ENCODE peak calls at places on chromosomes 1 and 21, in seven cellular contexts. L is sigmoid colon, M is upper lobe of left lung, C is spleen, U is HCT116, S is GM23338, X is vagina. F is an unnamed sample. For H3K4me1, the result is how much of the 10 kb centered on the place peaks cover.

GRCh38 chr1:5707566-5708178 is 284.6 kb downstream of the NPHP4 start:
- DNase-seq in U (peak), S (no peak), M (no peak), L (peak), X (no peak), C (no peak), F (no peak)

GRCh38 chr1:204410764-204411450 is 710 bp downstream of the PPP1R15B start:
- DNase-seq in M (peak), X (no peak), S (peak), C (no peak), U (no peak), L (peak), F (peak)

GRCh38 chr1:198157847-198158765 is 1.3 kb downstream of the NEK7 start:
- DNase-seq in L (no peak), U (no peak), X (no peak), S (peak), C (no peak), M (no peak), F (peak)

GRCh38 chr1:244337839-244338238 is 113.9 kb downstream of the ADSS2 start:
- DNase-seq in L (no peak), S (no peak), C (no peak), U (no peak), M (no peak), X (peak), F (no peak)

GRCh38 chr1:26787381-26787705 is 407 bp upstream of the PIGV start:
- DNase-seq in M (peak), U (no peak), C (no peak), L (no peak), X (no peak), S (no peak), F (peak)

GRCh38 chr1:104780470-104781078 is 1030.9 kb downstream of the AMY1C start:
- DNase-seq in L (no peak), C (no peak), M (no peak), U (no peak), X (no peak), S (peak), F (no peak)

GRCh38 chr1:160209656-160210046 is 4.5 kb downstream of the PEA15 start:
- DNase-seq in M (no peak), S (peak), U (no peak), L (no peak), C (no peak), X (no peak), F (no peak)

GRCh38 chr1:103250441-103250861 is 142.1 kb upstream of the COL11A1 start:
- DNase-seq in X (no peak), L (no peak), U (peak), S (peak), C (no peak), M (no peak), F (no peak)

GRCh38 chr1:77290576-77290975 is 8.8 kb downstream of the AK5 start:
- DNase-seq in U (no peak), X (no peak), S (no peak), M (no peak), L (no peak), C (no peak), F (no peak)

GRCh38 chr1:12502300-12503109 is 115.5 kb downstream of the DHRS3 start:
- DNase-seq in C (no peak), X (no peak), M (no peak), S (no peak), U (no peak), L (no peak), F (no peak)

GRCh38 chr1:167926486-167926997 is 9.9 kb upstream of the DCAF6 start:
- DNase-seq in S (peak), U (no peak), C (no peak), X (no peak), M (no peak), L (no peak), F (peak)

GRCh38 chr21:46100426-46100825 is 2.5 kb downstream of the COL6A2 start:
- DNase-seq in M (no peak), X (peak), S (no peak), C (no peak), L (peak), U (no peak), F (peak)

GRCh38 chr1:110393691-110394564 is 3.1 kb upstream of the SLC16A4 start:
- DNase-seq in U (no peak), M (no peak), C (no peak), L (no peak), X (no peak), S (no peak), F (peak)

GRCh38 chr1:48103495-48103894 is 106.3 kb upstream of the TRABD2B start:
- DNase-seq in C (no peak), M (no peak), L (no peak), S (no peak), X (no peak), U (no peak), F (no peak)

GRCh38 chr1:186178426-186179043 is 196.5 kb downstream of the TPR start:
- DNase-seq in U (no peak), L (no peak), M (no peak), S (no peak), X (no peak), C (no peak), F (no peak)

GRCh38 chr1:223720987-223721591 is 8.8 kb downstream of the CAPN2 start:
- DNase-seq in U (no peak), M (peak), X (no peak), C (no peak), S (no peak), L (no peak), F (peak)

GRCh38 chr1:175493321-175493998 is 249.9 kb downstream of the TNR start:
- DNase-seq in X (no peak), L (no peak), C (no peak), M (no peak), U (no peak), S (peak), F (no peak)

GRCh38 chr1:15277370-15277769 is 30.3 kb downstream of the FHAD1 start:
- DNase-seq in M (no peak), U (no peak), C (peak), L (no peak), X (peak), S (no peak), F (no peak)

GRCh38 chr1:74083128-74083527 is 114.8 kb downstream of the LRRIQ3 start:
- DNase-seq in C (no peak), M (no peak), X (no peak), L (no peak), S (no peak), U (no peak), F (no peak)

GRCh38 chr1:23651069-23651808 is 40.4 kb upstream of the RPL11 start:
- DNase-seq in M (peak), C (peak), X (no peak), L (peak), S (no peak), U (no peak), F (no peak)

GRCh38 chr1:32898958-32899357 is 2.2 kb downstream of the TMEM54 start:
- DNase-seq in L (peak), M (no peak), S (no peak), U (no peak), X (no peak), C (no peak), F (no peak)

GRCh38 chr21:45033791-45034555 is 40.4 kb upstream of the ADARB1 start:
- DNase-seq in C (no peak), M (no peak), U (no peak), L (peak), S (no peak), X (no peak), F (no peak)

GRCh38 chr21:45032332-45032731 is 42.0 kb upstream of the ADARB1 start:
- DNase-seq in C (no peak), S (no peak), X (no peak), U (no peak), M (no peak), L (peak), F (no peak)

GRCh38 chr21:45034556-45035476 is 39.6 kb upstream of the ADARB1 start:
- DNase-seq in U (no peak), L (peak), C (no peak), M (no peak), X (no peak), S (no peak), F (no peak)

GRCh38 chr21:45031231-45032191 is 42.9 kb upstream of the ADARB1 start:
- DNase-seq in S (no peak), M (no peak), X (no peak), C (no peak), L (peak), U (no peak), F (no peak)

DNA sequence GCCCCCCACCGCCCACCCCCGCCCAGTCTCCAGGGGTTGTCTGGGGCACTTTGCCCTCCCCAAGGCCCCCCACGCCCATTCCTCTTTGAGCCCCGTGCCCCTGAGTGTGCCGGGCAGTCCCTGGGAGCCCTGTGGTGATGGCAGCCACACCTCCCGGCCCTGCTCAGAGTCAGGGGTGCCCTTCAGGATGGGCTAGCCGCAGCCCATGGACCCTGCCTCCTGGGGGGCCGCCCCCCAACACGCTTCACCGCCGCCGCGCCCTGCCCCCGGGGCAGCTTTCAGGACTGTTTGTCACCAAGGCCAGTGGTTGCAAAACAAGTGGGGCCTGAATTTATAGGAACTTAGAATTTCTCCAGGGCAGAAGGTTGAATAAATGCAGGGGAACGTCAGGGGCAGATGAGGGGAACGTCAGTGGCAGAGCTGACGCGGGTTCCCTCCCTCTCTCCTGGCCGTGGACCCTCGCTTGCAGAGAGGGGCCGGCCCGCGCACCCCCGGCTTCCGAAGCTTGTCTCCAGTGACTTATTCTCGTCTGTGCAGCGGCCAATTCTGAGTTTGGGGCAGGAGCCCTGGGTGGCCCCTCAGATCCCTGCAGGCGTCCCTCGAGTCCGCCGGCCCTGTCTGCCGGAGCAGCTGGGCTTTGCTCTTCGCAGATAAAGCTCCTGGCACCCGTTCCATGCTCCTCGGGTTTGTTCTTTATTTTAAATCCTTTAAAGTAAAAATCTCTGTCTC is 41.2 kb upstream of the ADARB1 start:
- DNase-seq in M (no peak), L (peak), U (no peak), X (no peak), S (no peak), C (no peak), F (no peak)
- H3K4me3 ChIP-seq in M (no peak), L (no peak), U (no peak), X (no peak), S (no peak), C (no peak), F (no peak)

GRCh38 chr1:91900538-91900937 is 14.6 kb upstream of the TGFBR3 start:
- DNase-seq in S (no peak), M (no peak), U (no peak), C (no peak), X (no peak), L (no peak), F (no peak)
- TF ChIP-seq POLR2AphosphoS5 in S (no peak), M (no peak), U (no peak), C (no peak), X (no peak), L (no peak), F (no peak)

DNA sequence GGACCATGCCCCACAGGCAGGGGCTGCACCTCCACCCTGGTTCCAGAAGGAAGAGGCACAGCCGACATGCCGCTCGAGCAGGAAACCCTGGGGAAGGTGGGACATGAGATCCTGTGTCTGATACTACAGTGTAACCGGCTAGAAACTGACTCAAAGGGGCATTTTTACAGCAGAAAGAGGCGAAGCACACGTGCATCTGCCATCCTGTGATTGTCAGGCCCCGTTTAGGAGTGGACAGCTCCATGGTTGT is 62.7 kb downstream of the SIK1 start:
- DNase-seq in C (no peak), U (no peak), X (no peak), M (no peak), S (no peak), L (no peak), F (no peak)
- H3K4me1 ChIP-seq in C (half or more), U (under half), X (under half), M (under half), S (under half), L (under half), F (under half)

DNA sequence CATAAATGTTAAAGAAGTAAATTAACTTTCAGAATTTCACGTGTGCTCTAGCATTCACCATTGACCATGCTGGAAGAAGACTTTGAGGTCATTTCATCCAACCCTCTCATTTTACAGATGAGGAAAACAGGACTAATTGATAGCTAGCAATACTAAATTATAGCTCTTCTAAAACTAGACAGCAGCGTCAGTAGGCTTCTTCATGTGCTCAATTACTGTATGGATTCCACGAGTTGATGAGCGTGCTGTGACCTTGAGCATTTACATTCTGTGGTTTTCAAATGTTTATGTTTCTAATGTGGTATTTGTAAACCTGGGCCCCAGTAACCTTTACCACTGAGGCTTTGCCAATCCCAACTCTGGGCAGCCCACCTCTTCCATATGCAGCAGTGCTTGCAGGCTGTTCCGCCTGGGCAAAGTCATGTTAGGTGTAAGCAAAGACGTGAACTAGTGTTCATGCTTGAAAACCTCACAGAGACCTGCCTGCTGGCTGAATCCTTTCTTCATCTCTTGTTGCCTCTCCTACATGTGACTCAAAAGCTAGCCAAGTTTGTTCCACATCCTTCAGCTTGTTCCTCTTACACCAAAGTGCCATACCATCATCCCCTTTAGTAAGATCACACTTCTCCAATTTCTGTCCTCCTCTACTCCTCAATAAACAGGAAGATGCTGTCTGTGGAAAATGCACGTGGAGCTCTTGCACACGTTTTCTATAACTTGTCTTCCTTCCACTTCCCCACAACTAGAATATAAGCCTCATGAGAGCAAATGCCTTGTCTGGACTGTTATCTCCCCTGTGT is 17.2 kb downstream of the KCNJ15 start:
- DNase-seq in M (peak), L (no peak), S (no peak), C (no peak), U (no peak), X (no peak), F (no peak)
- H3K4me3 ChIP-seq in M (no peak), L (no peak), S (no peak), C (no peak), U (no peak), X (no peak), F (no peak)

DNA sequence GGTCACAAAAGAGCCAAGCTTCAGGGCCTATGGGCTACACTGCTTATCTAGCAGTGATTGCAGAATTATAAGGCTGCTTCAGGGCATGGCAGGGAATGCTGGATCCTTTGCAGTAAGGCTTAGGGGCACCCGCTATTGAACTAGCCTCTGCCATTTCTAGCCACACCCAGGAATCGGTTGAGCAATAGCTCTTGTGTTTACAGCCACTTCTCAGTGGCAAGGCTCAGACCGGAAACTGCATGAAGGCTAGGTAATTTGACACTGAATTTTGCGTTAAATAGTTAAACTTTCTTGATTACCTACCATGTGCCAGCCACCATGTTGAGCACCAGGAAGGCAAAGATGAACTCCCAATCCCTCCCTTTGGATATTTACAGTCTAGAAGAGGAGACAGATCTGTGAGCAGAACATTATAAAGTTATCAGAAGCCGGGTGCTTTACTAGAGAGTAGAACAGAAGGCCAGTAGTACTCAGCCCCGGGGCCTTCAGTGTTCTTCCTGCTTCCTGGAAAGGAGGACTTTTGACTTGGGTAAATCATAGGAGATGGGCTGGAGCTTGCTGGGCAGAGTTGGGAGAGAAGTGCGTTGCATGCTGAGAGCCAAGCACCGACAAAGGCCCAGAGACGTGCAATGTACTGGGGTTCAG is 98.6 kb upstream of the LPGAT1 start:
- DNase-seq in X (no peak), S (peak), C (no peak), U (no peak), M (peak), L (no peak), F (peak)
- TF ChIP-seq POLR2AphosphoS5 in X (no peak), S (no peak), C (no peak), U (no peak), M (no peak), L (no peak), F (no peak)

GRCh38 chr1:208164609-208165008 is 79.6 kb downstream of the PLXNA2 start:
- DNase-seq in L (peak), M (no peak), S (no peak), X (no peak), C (no peak), U (no peak), F (no peak)
- H3K4me1 ChIP-seq in L (under half), M (half or more), S (under half), X (under half), C (under half), U (under half), F (under half)

F was measured in transverse colon.